ENCODE peak calls at places on chromosomes 6 and 20, in eight cellular contexts. K is small intestine; P is foreskin fibroblast; U is stimulated activated naive CD8-positive, alpha-beta T cell treated with anti-CD3 and anti-CD28 coated beads, Interleukin-15, Interleukin-2, amounts not matched to agents 100 U/mL and 50 U/mL, for 24 hours; Y is pons; G is naive thymus-derived CD8-positive, alpha-beta T cell; W is effector CD8-positive, alpha-beta T cell; M is HT1080. F is an unnamed sample.
A peak's percentile ranks its signal among the peaks of the same experiment; 100 is the strongest.

GRCh38 chr6:33632603-33633039 is 11.5 kb downstream of the ITPR3 start:
- DNase-seq in P (peak; percentile 63), M (peak; percentile 45), G (peak; percentile 54), Y (peak; percentile 22), U (peak; percentile 62), W (peak; percentile 37), K (peak; percentile 81), F (no peak)

GRCh38 chr6:44650947-44651346 is 263.4 kb downstream of the CDC5L start:
- DNase-seq in Y (no peak), G (no peak), W (no peak), K (no peak), P (no peak), U (no peak), M (peak; percentile 68), F (no peak)

GRCh38 chr6:149891259-149891658 is 6.7 kb downstream of the RAET1E start:
- DNase-seq in K (no peak), P (no peak), Y (no peak), U (no peak), W (no peak), G (no peak), M (no peak), F (no peak)

GRCh38 chr6:77324851-77325250 is 138.4 kb downstream of the HTR1B start:
- DNase-seq in U (no peak), Y (no peak), W (no peak), M (no peak), P (no peak), G (no peak), K (no peak), F (no peak)

GRCh38 chr6:36674942-36675341 is 3.6 kb upstream of the CDKN1A start:
- DNase-seq in U (no peak), M (peak; percentile 34), W (no peak), K (no peak), Y (no peak), G (no peak), P (no peak), F (no peak)

GRCh38 chr6:2429460-2429859 is 184.1 kb upstream of the GMDS start:
- DNase-seq in W (no peak), Y (no peak), G (no peak), P (no peak), M (no peak), K (no peak), U (no peak), F (no peak)

GRCh38 chr6:163843194-163843593 is 428.7 kb downstream of the QKI start:
- DNase-seq in K (no peak), G (no peak), P (no peak), U (no peak), Y (no peak), M (no peak), W (no peak), F (no peak)

GRCh38 chr6:7979831-7980230 is 69.2 kb upstream of the TXNDC5 start:
- DNase-seq in U (no peak), K (no peak), P (no peak), G (no peak), W (no peak), Y (no peak), M (no peak), F (no peak)

GRCh38 chr6:19865178-19865577 is 28.0 kb downstream of the ID4 start:
- DNase-seq in W (no peak), M (no peak), U (no peak), G (no peak), Y (no peak), K (peak; percentile 7), P (no peak), F (no peak)

GRCh38 chr6:82906951-82907350 is 158.7 kb downstream of the UBE3D start:
- DNase-seq in U (no peak), G (no peak), K (no peak), W (no peak), M (peak; percentile 70), P (peak; percentile 70), Y (no peak), F (no peak)

GRCh38 chr20:54063998-54064676 is 6.3 kb downstream of the BCAS1 start:
- DNase-seq in M (no peak), Y (no peak), K (no peak), G (peak; percentile 52), U (peak; percentile 67), W (peak; percentile 25), P (no peak), F (no peak)

GRCh38 chr6:118813795-118814194 is 80.2 kb upstream of the ASF1A start:
- DNase-seq in P (peak; percentile 71), Y (no peak), U (peak; percentile 33), K (no peak), G (no peak), M (peak; percentile 67), W (no peak), F (no peak)

GRCh38 chr6:106253194-106253593 is 72.4 kb downstream of the ATG5 start:
- DNase-seq in M (peak; percentile 93), G (no peak), K (no peak), W (no peak), P (peak; percentile 85), Y (no peak), U (no peak), F (peak; percentile 68)

GRCh38 chr20:46784450-46785127 is 75.1 kb downstream of the SLC2A10 start:
- DNase-seq in Y (no peak), W (no peak), P (peak; percentile 65), M (peak; percentile 34), G (no peak), U (no peak), K (no peak), F (no peak)

GRCh38 chr6:37142047-37142614 is 27.8 kb upstream of the PIM1 start:
- DNase-seq in W (no peak), M (no peak), K (no peak), Y (no peak), P (no peak), U (no peak), G (no peak), F (no peak)

GRCh38 chr6:7691675-7692452 is 34.0 kb upstream of the BMP6 start:
- DNase-seq in U (peak; percentile 29), G (no peak), M (peak; percentile 93), P (peak; percentile 61), K (peak; percentile 25), W (no peak), Y (no peak), F (peak; percentile 91)

GRCh38 chr6:37299990-37300389 is 42.0 kb upstream of the TMEM217 start:
- DNase-seq in G (no peak), K (no peak), W (no peak), Y (no peak), U (no peak), M (no peak), P (no peak), F (no peak)

F was measured in RWPE2.